ENCODE peak calls at places on chromosomes 7 and 10, in four cellular contexts. W is K562, R is GM12878, Q is HepG2. K is an unnamed sample.

GRCh38 chr10:87865201-87866025 is 2.0 kb downstream of the PTEN start:
- DNase-seq in W (no peak), R (no peak), Q (no peak), K (no peak)

GRCh38 chr10:73060738-73061635 is 35.7 kb downstream of the P4HA1 start:
- DNase-seq in W (peak; percentile 43), R (no peak), Q (peak; percentile 17), K (peak; percentile 50)

GRCh38 chr7:957418-958220 is 3.1 kb upstream of the ADAP1 start:
- DNase-seq in W (no peak), R (no peak), Q (peak; percentile 81), K (no peak)

GRCh38 chr10:48694371-48695030 is 9.8 kb downstream of the WDFY4 start:
- DNase-seq in W (no peak), R (no peak), Q (no peak), K (no peak)

GRCh38 chr10:78716034-78716660 is 352.6 kb upstream of the ZMIZ1 start:
- DNase-seq in W (no peak), R (no peak), Q (no peak), K (no peak)

GRCh38 chr7:157689269-157690057 is 352.7 kb downstream of the DNAJB6 start:
- DNase-seq in W (no peak), R (no peak), Q (no peak), K (no peak)

GRCh38 chr7:141674201-141674671 is 27.7 kb downstream of the DENND11 start:
- DNase-seq in W (no peak), R (no peak), Q (peak; percentile 45), K (peak; percentile 60)

GRCh38 chr10:22230331-22230833 is 12.6 kb upstream of the EBLN1 start:
- DNase-seq in W (peak; percentile 75), R (no peak), Q (no peak), K (peak; percentile 73)

GRCh38 chr10:72228318-72228751 is 12.3 kb upstream of the ASCC1 start:
- DNase-seq in W (no peak), R (no peak), Q (no peak), K (no peak)

GRCh38 chr10:127458171-127458810 is 90.8 kb upstream of the NPS start:
- DNase-seq in W (no peak), R (no peak), Q (no peak), K (no peak)

GRCh38 chr10:121406823-121407545 is 191.3 kb downstream of the FGFR2 start:
- DNase-seq in W (no peak), R (no peak), Q (no peak), K (no peak)

GRCh38 chr7:108193593-108194498 is 63.7 kb upstream of the LAMB4 start:
- DNase-seq in W (no peak), R (no peak), Q (no peak), K (no peak)

GRCh38 chr7:156554488-156554887 is 86.1 kb upstream of the RNF32 start:
- DNase-seq in W (no peak), R (no peak), Q (no peak), K (no peak)

GRCh38 chr7:67341153-67341768 is 344.6 kb downstream of the TYW1 start:
- DNase-seq in W (no peak), R (no peak), Q (no peak), K (no peak)

GRCh38 chr10:118626953-118627352 is 31.5 kb upstream of the PRLHR start:
- DNase-seq in W (peak; percentile 33), R (no peak), Q (no peak), K (no peak)

GRCh38 chr7:157590526-157590925 is 253.7 kb downstream of the DNAJB6 start:
- DNase-seq in W (no peak), R (no peak), Q (no peak), K (no peak)

GRCh38 chr7:98360221-98361124 is 40.4 kb downstream of the BAIAP2L1 start:
- DNase-seq in W (peak; percentile 77), R (no peak), Q (peak; percentile 51), K (peak; percentile 61)

GRCh38 chr7:84069036-84069435 is 125.6 kb downstream of the SEMA3A start:
- DNase-seq in W (no peak), R (no peak), Q (no peak), K (no peak)

GRCh38 chr10:116536810-116537209 is 8.9 kb upstream of the PNLIP start:
- DNase-seq in W (no peak), R (no peak), Q (no peak), K (no peak)

GRCh38 chr7:44463169-44463808 is 27.2 kb downstream of the NUDCD3 start:
- DNase-seq in W (no peak), R (no peak), Q (no peak), K (peak; percentile 16)

GRCh38 chr7:4302203-4302905 is 379.7 kb upstream of the FOXK1 start:
- DNase-seq in W (no peak), R (no peak), Q (no peak), K (no peak)

GRCh38 chr7:18343047-18343446 is 152.5 kb upstream of the HDAC9 start:
- DNase-seq in W (no peak), R (no peak), Q (no peak), K (no peak)

GRCh38 chr10:30878920-30879319 is 152.7 kb downstream of the ZNF438 start:
- DNase-seq in W (no peak), R (no peak), Q (no peak), K (no peak)

GRCh38 chr7:139431459-139431858 is 52.0 kb downstream of the KLRG2 start:
- DNase-seq in W (no peak), R (no peak), Q (no peak), K (no peak)

GRCh38 chr7:38881015-38881414 is 28.0 kb downstream of the VPS41 start:
- DNase-seq in W (no peak), R (no peak), Q (no peak), K (no peak)

GRCh38 chr7:137269240-137269639 is 74.3 kb downstream of the PTN start:
- DNase-seq in W (no peak), R (no peak), Q (no peak), K (no peak)
- TF ChIP-seq MYC in W (no peak), R (no peak), Q (no peak), K (no peak)

GRCh38 chr10:102401735-102402511 is 6.4 kb downstream of the NFKB2 start:
- DNase-seq in W (no peak), R (no peak), Q (no peak), K (peak; percentile 77)
- TF ChIP-seq KDM1A in W (no peak), R (no peak), Q (no peak), K (no peak)

GRCh38 chr10:29067161-29067560 is 221.7 kb upstream of the LYZL1 start:
- DNase-seq in W (no peak), R (no peak), Q (no peak), K (no peak)
- TF ChIP-seq MYC in W (no peak), R (no peak), Q (no peak), K (no peak)

GRCh38 chr7:130242198-130243014 is 24.3 kb upstream of the CPA2 start:
- DNase-seq in W (peak; percentile 77), R (peak; percentile 17), Q (peak; percentile 14), K (peak; percentile 51)
- TF ChIP-seq KDM1A in W (peak; percentile 62), R (no peak), Q (no peak), K (no peak)

GRCh38 chr10:44292390-44293002 is 92.4 kb downstream of the CXCL12 start:
- DNase-seq in W (no peak), R (no peak), Q (no peak), K (no peak)
- TF ChIP-seq MYC in W (no peak), R (no peak), Q (no peak), K (no peak)

GRCh38 chr7:106752345-106752744 is 91.4 kb upstream of the CCDC71L start:
- DNase-seq in W (no peak), R (no peak), Q (no peak), K (no peak)

GRCh38 chr7:106756071-106756470 is 95.1 kb upstream of the CCDC71L start:
- DNase-seq in W (no peak), R (no peak), Q (no peak), K (no peak)

GRCh38 chr7:106755641-106756040 is 94.7 kb upstream of the CCDC71L start:
- DNase-seq in W (no peak), R (no peak), Q (no peak), K (no peak)

GRCh38 chr7:106756884-106757283 is 95.9 kb upstream of the CCDC71L start:
- DNase-seq in W (no peak), R (no peak), Q (no peak), K (no peak)

GRCh38 chr7:106757846-106758245 is 96.9 kb upstream of the CCDC71L start:
- DNase-seq in W (no peak), R (no peak), Q (no peak), K (no peak)
- TF ChIP-seq KDM1A in W (no peak), R (no peak), Q (no peak), K (no peak)

GRCh38 chr7:20799566-20800377 is 13.1 kb upstream of the SP8 start:
- DNase-seq in W (no peak), R (no peak), Q (no peak), K (no peak)

GRCh38 chr7:20798694-20799121 is 12.0 kb upstream of the SP8 start:
- DNase-seq in W (no peak), R (no peak), Q (no peak), K (no peak)

GRCh38 chr7:20797174-20798080 is 10.7 kb upstream of the SP8 start:
- DNase-seq in W (no peak), R (no peak), Q (no peak), K (peak; percentile 39)

GRCh38 chr7:20796565-20796964 is 9.9 kb upstream of the SP8 start:
- DNase-seq in W (no peak), R (no peak), Q (no peak), K (no peak)

DNA sequence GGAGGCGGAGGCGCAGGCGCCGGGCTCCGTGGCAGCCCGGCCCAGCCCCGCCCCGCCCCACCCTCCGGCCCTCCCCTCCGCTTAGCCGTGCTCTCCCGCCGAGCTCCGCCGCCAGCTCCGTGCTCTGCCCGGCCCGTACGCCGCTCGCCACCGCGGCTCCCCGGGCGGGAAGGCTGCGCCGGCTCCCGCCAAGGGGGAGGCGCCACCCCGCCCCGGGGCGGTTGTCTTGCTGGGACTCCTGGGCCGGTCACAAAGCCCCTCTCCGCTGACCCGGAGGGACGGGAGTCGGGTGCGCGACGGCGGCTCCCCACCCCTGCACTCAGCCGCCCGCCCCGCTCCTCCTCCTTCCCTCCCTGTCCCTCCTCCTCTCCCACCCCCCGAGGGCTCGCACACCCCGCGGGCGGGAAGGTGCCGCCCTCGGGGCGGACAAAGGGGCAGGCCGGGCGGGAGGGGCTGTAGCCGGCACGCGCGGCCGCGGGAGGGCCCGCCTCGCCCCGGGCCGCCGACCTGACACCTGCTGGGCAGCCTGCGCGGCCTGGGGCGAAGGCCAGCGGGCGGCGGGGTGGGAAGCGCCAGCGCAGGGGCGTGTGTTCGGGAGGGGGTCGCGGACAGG is 11.5 kb upstream of the SP8 start:
- DNase-seq in W (peak; percentile 92), R (no peak), Q (no peak), K (peak; percentile 44)
- TF ChIP-seq MYC in W (no peak), R (no peak), Q (no peak), K (no peak)

GRCh38 chr10:60977161-60978128 is 33.5 kb upstream of the RHOBTB1 start:
- DNase-seq in W (no peak), R (no peak), Q (peak; percentile 74), K (no peak)
- TF ChIP-seq KDM1A in W (no peak), R (no peak), Q (no peak), K (no peak)